ENCODE peak calls at places on chromosomes 13 and 19, in six cellular contexts. T is HCT116, U is tibial nerve, B is uterus, A is AG04450, X is fibroblast of lung. V is an unnamed sample.
A peak's percentile ranks its signal among the peaks of the same experiment; 100 is the strongest.

GRCh38 chr13:48578516-48579166 is 45.8 kb upstream of the RCBTB2 start:
- DNase-seq in B (no peak), U (no peak), T (no peak), X (no peak), A (no peak), V (peak; percentile 20)

GRCh38 chr13:91155512-91156114 is 191.9 kb upstream of the MIR17HG start:
- DNase-seq in T (no peak), A (no peak), X (no peak), B (no peak), U (no peak), V (no peak)

GRCh38 chr13:34044660-34045080 is 226.7 kb downstream of the RFC3 start:
- DNase-seq in T (peak; percentile 69), U (no peak), B (no peak), X (peak; percentile 78), A (peak; percentile 18), V (peak; percentile 59)

GRCh38 chr13:99224019-99224418 is 23.4 kb downstream of the UBAC2 start:
- DNase-seq in B (no peak), A (no peak), T (no peak), X (no peak), U (no peak), V (no peak)

GRCh38 chr13:67880916-67881315 is 650.8 kb upstream of the PCDH9 start:
- DNase-seq in B (no peak), U (no peak), T (no peak), X (no peak), A (no peak), V (peak; percentile 11)

GRCh38 chr19:27673986-27674385 is 1539.0 kb downstream of the UQCRFS1 start:
- DNase-seq in A (no peak), B (no peak), U (no peak), X (no peak), T (no peak), V (no peak)

GRCh38 chr13:103255587-103256301 is 189.5 kb upstream of the SLC10A2 start:
- DNase-seq in U (no peak), A (no peak), B (no peak), T (no peak), X (no peak), V (no peak)

GRCh38 chr13:96898212-96898611 is 96.1 kb downstream of the OXGR1 start:
- DNase-seq in X (no peak), B (no peak), A (no peak), T (no peak), U (no peak), V (no peak)

GRCh38 chr19:33507021-33507956 is 14.3 kb downstream of the PEPD start:
- DNase-seq in T (no peak), B (no peak), X (no peak), U (no peak), A (no peak), V (peak; percentile 26)

GRCh38 chr13:52809310-52809769 is 39.1 kb downstream of the PCDH8 start:
- DNase-seq in B (no peak), A (no peak), T (peak; percentile 72), U (peak; percentile 36), X (peak; percentile 35), V (peak; percentile 79)

GRCh38 chr13:28220166-28220565 is 81.8 kb downstream of the PAN3 start:
- DNase-seq in U (no peak), T (no peak), A (no peak), X (peak; percentile 55), B (no peak), V (no peak)

GRCh38 chr19:14004619-14005380 is 1.3 kb downstream of the RFX1 start:
- DNase-seq in X (no peak), B (no peak), U (peak; percentile 66), T (no peak), A (no peak), V (no peak)

GRCh38 chr19:3603121-3603841 is 3.4 kb downstream of the TBXA2R start:
- DNase-seq in X (no peak), U (no peak), T (no peak), A (no peak), B (peak; percentile 55), V (no peak)

GRCh38 chr19:30631035-30631375 is 258.8 kb downstream of the ZNF536 start:
- DNase-seq in X (no peak), U (no peak), B (no peak), T (no peak), A (no peak), V (no peak)

GRCh38 chr13:107743100-107743499 is 472.2 kb downstream of the LIG4 start:
- DNase-seq in A (no peak), U (no peak), T (no peak), X (no peak), B (no peak), V (no peak)

GRCh38 chr19:31254611-31255010 is 94.6 kb downstream of the TSHZ3 start:
- DNase-seq in T (no peak), A (no peak), X (no peak), B (no peak), U (no peak), V (peak; percentile 26)

GRCh38 chr19:48530044-48530720 is 18.5 kb upstream of the LMTK3 start:
- DNase-seq in B (no peak), A (no peak), T (no peak), X (no peak), U (no peak), V (no peak)

GRCh38 chr13:90105276-90105675 is 1242.2 kb upstream of the MIR17HG start:
- DNase-seq in U (no peak), A (no peak), X (peak; percentile 12), T (no peak), B (no peak), V (peak; percentile 34)

GRCh38 chr13:20652946-20653345 is 50.6 kb upstream of the IL17D start:
- DNase-seq in T (no peak), U (no peak), A (no peak), X (no peak), B (no peak), V (no peak)

GRCh38 chr13:106314417-106314816 is 221.0 kb downstream of the EFNB2 start:
- DNase-seq in X (no peak), B (no peak), T (no peak), A (no peak), U (no peak), V (no peak)

GRCh38 chr13:48533986-48534600 is 1.2 kb upstream of the RCBTB2 start:
- DNase-seq in U (no peak), X (no peak), B (no peak), A (no peak), T (no peak), V (no peak)

GRCh38 chr19:50003254-50003788 is 21.9 kb downstream of the VRK3 start:
- DNase-seq in X (peak; percentile 7), A (no peak), U (no peak), T (no peak), B (no peak), V (no peak)

GRCh38 chr13:105410602-105411001 is 1124.9 kb downstream of the EFNB2 start:
- DNase-seq in U (peak; percentile 47), T (peak; percentile 23), A (no peak), X (peak; percentile 34), B (peak; percentile 23), V (no peak)

GRCh38 chr13:72458701-72459100 is 268.7 kb downstream of the MZT1 start:
- DNase-seq in A (no peak), U (no peak), T (no peak), X (peak; percentile 67), B (no peak), V (peak; percentile 2)

GRCh38 chr19:47729468-47729798 is 15.9 kb upstream of the NOP53 start:
- DNase-seq in A (no peak), X (peak; percentile 84), U (peak; percentile 64), B (peak; percentile 79), T (peak; percentile 79), V (peak; percentile 93)

GRCh38 chr13:41356788-41357187 is 45.7 kb downstream of the NAA16 start:
- DNase-seq in A (no peak), T (no peak), U (no peak), B (no peak), X (no peak), V (no peak)

GRCh38 chr19:2260341-2260751 is 4.1 kb upstream of the JSRP1 start:
- DNase-seq in A (no peak), T (no peak), U (no peak), B (no peak), X (no peak), V (no peak)

GRCh38 chr13:37136187-37136586 is 30.7 kb upstream of the CSNK1A1L start:
- DNase-seq in A (no peak), T (no peak), U (no peak), B (no peak), X (no peak), V (no peak)

GRCh38 chr19:45348367-45349125 is 8.0 kb downstream of the KLC3 start:
- DNase-seq in X (no peak), T (no peak), U (no peak), B (no peak), A (no peak), V (no peak)

GRCh38 chr19:55283548-55284393 is at the start of gene BRSK1:
- DNase-seq in X (peak; percentile 65), A (no peak), B (peak; percentile 64), T (peak; percentile 26), U (no peak), V (no peak)

GRCh38 chr19:12750851-12751250 is 740 bp upstream of the BEST2 start:
- DNase-seq in B (no peak), U (no peak), X (no peak), T (no peak), A (no peak), V (no peak)
- H3K27ac ChIP-seq in B (no peak overlapping the region), U (no peak overlapping the region), X (no peak overlapping the region), T (no peak overlapping the region), A (no peak overlapping the region), V (peak overlapping the region; percentile 85)

GRCh38 chr19:46621191-46622117 is 3.4 kb downstream of the PTGIR start:
- DNase-seq in T (no peak), X (no peak), A (no peak), B (no peak), U (no peak), V (no peak)
- TF ChIP-seq CTCF in T (no peak), X (no peak), A (peak; percentile 16), B (no peak), U (no peak), V (no peak)

DNA sequence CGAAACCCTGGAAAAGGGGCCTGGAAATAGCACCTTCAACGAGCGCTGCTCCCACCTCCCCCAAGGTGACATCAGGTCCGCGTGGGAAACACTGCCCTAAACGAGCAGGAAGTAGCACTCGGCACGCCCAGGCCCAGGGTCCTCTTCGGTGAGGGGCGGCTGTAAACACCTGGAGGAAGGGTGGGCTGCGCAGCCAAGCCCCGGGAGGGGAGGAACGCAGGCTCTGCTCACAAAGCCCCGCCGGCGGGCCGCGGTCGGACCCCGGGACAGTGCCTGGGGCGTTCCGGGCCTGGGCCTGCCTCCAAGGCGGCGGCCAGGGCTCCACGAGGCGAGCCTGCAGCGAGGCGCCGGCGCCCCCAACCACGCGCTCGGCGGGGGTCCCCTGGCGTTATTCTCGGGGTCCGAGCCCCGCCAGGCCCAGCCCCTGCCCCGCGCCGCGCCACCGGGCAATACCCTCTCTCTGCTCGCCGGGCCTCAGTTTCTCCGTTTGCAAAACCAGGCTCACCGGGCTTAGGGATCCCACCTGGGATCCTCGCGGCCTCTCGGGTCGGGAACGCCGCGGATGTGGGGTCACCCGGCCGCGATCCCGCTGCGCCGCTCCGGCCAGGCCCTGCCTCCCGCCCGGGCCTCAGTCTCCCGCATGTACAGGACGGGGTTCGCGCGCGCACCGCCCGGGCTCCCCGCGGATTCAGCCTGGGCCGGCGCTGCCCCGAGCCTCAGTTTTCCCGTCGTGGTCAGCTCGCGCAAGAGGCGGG is 630 bp downstream of the RNF126 start:
- DNase-seq in U (no peak), A (no peak), X (no peak), B (no peak), T (no peak), V (peak; percentile 45)
- H3K27ac ChIP-seq in U (peak overlapping the region; percentile 78), A (no peak overlapping the region), X (peak overlapping the region; percentile 64), B (peak overlapping the region; percentile 84), T (peak overlapping the region; percentile 99), V (peak overlapping the region; percentile 99)

DNA sequence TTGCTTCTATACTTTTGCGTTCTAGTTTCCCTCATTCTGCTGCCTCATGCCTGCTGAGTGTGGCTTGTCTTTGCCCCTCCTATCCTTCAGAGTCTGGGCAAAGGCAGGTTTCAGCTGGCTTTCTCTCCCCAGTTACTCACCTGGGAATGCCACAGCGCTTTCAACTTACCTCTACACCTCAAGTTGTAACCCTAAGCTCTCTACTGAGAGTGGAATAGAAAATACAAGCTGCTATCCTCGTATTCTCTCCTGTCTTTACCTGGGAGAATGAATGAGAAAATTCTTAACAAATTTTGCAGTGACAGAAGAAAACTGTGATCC is 316.3 kb upstream of the KLF12 start:
- DNase-seq in X (no peak), U (no peak), B (no peak), A (no peak), T (no peak), V (peak; percentile 13)
- TF ChIP-seq CTCF in X (no peak), U (no peak), B (no peak), A (no peak), T (no peak), V (no peak)

V was measured in RWPE1.